ENCODE peak calls at places on chromosomes 3 and 15, in eight cellular contexts. G is spleen, E is prostate gland, N is K562, A is stomach, M is Panc1, F is HCT116, D is GM23338. Q is an unnamed sample.
A peak's percentile ranks its signal among the peaks of the same experiment; 100 is the strongest.

GRCh38 chr3:125351814-125352456 is 23.2 kb downstream of the ZNF148 start:
- DNase-seq in M (no peak), D (no peak), G (no peak), A (no peak), E (no peak), F (no peak), N (no peak), Q (no peak)

GRCh38 chr3:153658151-153658550 is 463.0 kb upstream of the ARHGEF26 start:
- DNase-seq in A (no peak), E (no peak), F (no peak), G (no peak), D (no peak), M (no peak), N (no peak), Q (peak; percentile 39)

GRCh38 chr3:101940521-101940992 is 91.2 kb downstream of the NFKBIZ start:
- DNase-seq in N (no peak), M (no peak), D (peak; percentile 62), E (no peak), A (no peak), G (peak; percentile 82), F (no peak), Q (peak; percentile 68)

GRCh38 chr15:48644827-48645557 is 517 bp downstream of the FBN1 start:
- DNase-seq in F (no peak), N (no peak), M (no peak), G (peak; percentile 78), E (no peak), A (no peak), D (peak; percentile 73), Q (peak; percentile 90)

GRCh38 chr15:67172172-67172571 is 82.3 kb downstream of the AAGAB start:
- DNase-seq in E (no peak), M (no peak), D (no peak), F (no peak), G (no peak), N (no peak), A (no peak), Q (no peak)

GRCh38 chr15:74621936-74622335 is 6.3 kb downstream of the CLK3 start:
- DNase-seq in D (peak; percentile 85), G (peak; percentile 73), N (peak; percentile 55), M (no peak), E (no peak), F (no peak), A (no peak), Q (no peak)

GRCh38 chr3:111610189-111610588 is 15.0 kb upstream of the ZBED2 start:
- DNase-seq in M (no peak), A (no peak), G (no peak), F (no peak), N (no peak), D (no peak), E (no peak), Q (no peak)

GRCh38 chr3:143585720-143586456 is 262.4 kb downstream of the SLC9A9 start:
- DNase-seq in D (no peak), M (no peak), A (no peak), N (no peak), E (no peak), G (no peak), F (no peak), Q (no peak)

GRCh38 chr15:29651476-29652072 is 170.7 kb downstream of the TJP1 start:
- DNase-seq in G (no peak), E (no peak), N (no peak), A (no peak), F (no peak), D (no peak), M (no peak), Q (no peak)

GRCh38 chr3:153977148-153977547 is 144.0 kb upstream of the ARHGEF26 start:
- DNase-seq in M (no peak), F (no peak), G (no peak), D (no peak), E (peak; percentile 23), A (no peak), N (no peak), Q (no peak)

GRCh38 chr3:182487048-182487447 is 306.3 kb upstream of the ATP11B start:
- DNase-seq in M (no peak), E (no peak), G (no peak), D (no peak), F (no peak), N (no peak), A (no peak), Q (no peak)

GRCh38 chr3:24437326-24437725 is 57.3 kb downstream of the THRB start:
- DNase-seq in D (no peak), G (no peak), E (no peak), N (no peak), M (no peak), A (no peak), F (no peak), Q (no peak)

GRCh38 chr3:39273119-39273518 is 6.7 kb downstream of the CX3CR1 start:
- DNase-seq in D (peak; percentile 50), E (no peak), N (peak; percentile 38), A (no peak), G (no peak), F (no peak), M (no peak), Q (no peak)

GRCh38 chr3:125381743-125382142 is 6.6 kb upstream of the ZNF148 start:
- DNase-seq in G (no peak), A (no peak), F (no peak), N (no peak), D (no peak), M (no peak), E (no peak), Q (no peak)

GRCh38 chr3:114454592-114455251 is 160.9 kb downstream of the TIGIT start:
- DNase-seq in D (peak; percentile 18), A (no peak), G (no peak), N (no peak), M (no peak), E (no peak), F (no peak), Q (no peak)

GRCh38 chr3:177781686-177782161 is 584.4 kb upstream of the TBL1XR1 start:
- DNase-seq in N (no peak), F (no peak), E (no peak), A (no peak), D (no peak), G (no peak), M (no peak), Q (peak; percentile 30)

GRCh38 chr15:51675234-51675633 is 6.1 kb upstream of the SCG3 start:
- DNase-seq in G (no peak), F (no peak), E (no peak), M (no peak), A (no peak), D (peak; percentile 21), N (no peak), Q (no peak)

GRCh38 chr3:4821331-4821730 is 157.9 kb upstream of the BHLHE40 start:
- DNase-seq in M (no peak), F (no peak), N (no peak), G (no peak), A (no peak), D (no peak), E (no peak), Q (no peak)

GRCh38 chr3:73546961-73547360 is 77.8 kb downstream of the PDZRN3 start:
- DNase-seq in G (no peak), A (no peak), N (no peak), D (no peak), F (no peak), E (no peak), M (no peak), Q (no peak)

GRCh38 chr3:126656376-126657134 is 1.6 kb upstream of the TXNRD3 start:
- DNase-seq in E (no peak), M (no peak), D (no peak), F (no peak), G (no peak), A (no peak), N (no peak), Q (no peak)

GRCh38 chr3:126657901-126658300 is 3.0 kb upstream of the TXNRD3 start:
- DNase-seq in D (no peak), E (no peak), M (no peak), A (no peak), F (no peak), G (no peak), N (no peak), Q (no peak)

GRCh38 chr3:126655887-126656286 is 963 bp upstream of the TXNRD3 start:
- DNase-seq in D (no peak), N (no peak), G (no peak), M (no peak), E (no peak), F (no peak), A (no peak), Q (no peak)

GRCh38 chr3:126658584-126658983 is 3.7 kb upstream of the TXNRD3 start:
- DNase-seq in N (no peak), M (no peak), A (no peak), E (no peak), G (no peak), D (no peak), F (no peak), Q (no peak)

GRCh38 chr3:126654571-126655393 is at the start of gene TXNRD3:
- DNase-seq in F (peak; percentile 42), D (peak; percentile 78), G (peak; percentile 91), E (peak; percentile 78), A (peak; percentile 89), M (no peak), N (peak; percentile 71), Q (peak; percentile 82)
- TF ChIP-seq POLR2AphosphoS5 in F (peak; percentile 91), D (peak; percentile 56), G (peak; percentile 79), E (no peak), A (peak; percentile 82), M (peak; percentile 84), N (no peak), Q (peak; percentile 64)

DNA sequence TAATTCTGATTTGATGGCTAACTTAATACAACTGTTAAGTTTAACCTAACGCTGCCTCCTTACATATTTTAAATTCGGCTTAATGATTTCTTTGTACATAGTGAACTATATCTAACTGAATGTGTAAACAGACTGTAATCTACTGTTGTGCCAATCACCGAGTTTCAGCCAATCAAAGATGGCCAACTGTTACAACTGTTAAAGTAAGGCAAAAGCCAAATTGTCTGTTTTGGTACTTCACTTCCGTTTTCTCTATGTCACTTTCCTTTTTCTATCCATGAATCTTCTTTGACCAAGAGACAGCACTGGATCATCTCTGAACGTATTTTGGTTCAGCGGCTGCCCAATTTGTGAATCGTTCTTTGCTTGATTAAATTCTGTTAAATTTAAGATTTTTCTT is 137.0 kb downstream of the LMLN start:
- DNase-seq in M (no peak), A (no peak), D (no peak), F (no peak), N (no peak), G (no peak), E (no peak), Q (no peak)
- H3K27me3 ChIP-seq in M (peaks cover 22% of the 10 kb centered on the region), A (peaks cover 6% of the 10 kb centered on the region), D (peaks cover 4% of the 10 kb centered on the region), F (no peaks in the 10 kb centered on the region), N (no peaks in the 10 kb centered on the region), G (peaks cover 39% of the 10 kb centered on the region), E (peaks cover 13% of the 10 kb centered on the region), Q (no peaks in the 10 kb centered on the region)

GRCh38 chr3:196739671-196740475 is at the start of gene PAK2:
- DNase-seq in D (peak; percentile 93), E (peak; percentile 94), N (peak; percentile 95), F (peak; percentile 67), G (peak; percentile 99), A (peak; percentile 94), M (peak; percentile 43), Q (peak; percentile 96)
- TF ChIP-seq POLR2AphosphoS5 in D (peak; percentile 90), E (peak; percentile 89), N (peak; percentile 75), F (peak; percentile 90), G (peak; percentile 96), A (peak; percentile 90), M (peak; percentile 88), Q (peak; percentile 92)

DNA sequence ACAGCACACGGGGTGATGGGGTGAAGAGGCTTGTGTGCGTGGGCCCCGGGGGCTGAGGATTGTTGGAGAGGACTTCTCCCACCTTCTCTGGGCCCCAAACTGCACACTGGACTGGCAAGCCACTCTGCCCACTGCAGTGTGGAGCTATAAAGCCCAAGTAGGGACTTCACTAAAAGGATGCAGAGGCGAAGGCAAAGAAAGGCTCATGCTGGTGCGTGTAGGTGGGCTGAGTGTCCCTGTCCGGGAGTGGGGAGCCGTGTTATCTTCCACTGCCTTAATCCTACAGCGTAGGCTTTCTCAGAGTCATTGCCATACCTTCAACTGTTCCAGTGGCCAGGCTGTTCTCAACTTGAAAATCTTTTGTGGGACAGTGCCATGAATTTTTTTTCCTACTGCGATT is 3.9 kb downstream of the PPARG start:
- DNase-seq in D (no peak), A (no peak), G (no peak), F (no peak), M (no peak), N (no peak), E (no peak), Q (no peak)
- H3K27me3 ChIP-seq in D (peaks cover 55% of the 10 kb centered on the region), A (no peaks in the 10 kb centered on the region), G (peaks cover 15% of the 10 kb centered on the region), F (no peaks in the 10 kb centered on the region), M (no peaks in the 10 kb centered on the region), N (no peaks in the 10 kb centered on the region), E (no peaks in the 10 kb centered on the region), Q (no peaks in the 10 kb centered on the region)